ENCODE peak calls at places on chromosomes 5 and 9, in seven cellular contexts. X, R, P, Z, Q, J and N are unnamed samples.

GRCh38 chr9:30673132-30673531 is 1711.3 kb upstream of the ACO1 start:
- DNase-seq in J (no peak), R (no peak), Z (no peak), Q (no peak), P (no peak), X (no peak), N (peak)

GRCh38 chr9:136088939-136089696 is 6.0 kb downstream of the NACC2 start:
- DNase-seq in Q (no peak), X (no peak), R (no peak), J (no peak), P (no peak), Z (no peak), N (peak)

GRCh38 chr5:102049517-102049916 is 246.6 kb downstream of the SLCO4C1 start:
- DNase-seq in X (no peak), P (no peak), Q (no peak), Z (no peak), R (no peak), J (no peak), N (no peak)

GRCh38 chr5:103394676-103395075 is 136.1 kb downstream of the MACIR start:
- DNase-seq in Z (no peak), X (no peak), J (no peak), P (no peak), Q (no peak), R (no peak), N (peak)

GRCh38 chr5:81125959-81126358 is 107.2 kb upstream of the CKMT2 start:
- DNase-seq in J (peak), Q (no peak), X (no peak), P (no peak), Z (no peak), R (no peak), N (peak)

GRCh38 chr5:131328536-131329186 is 64.8 kb downstream of the CDC42SE2 start:
- DNase-seq in Q (no peak), R (no peak), P (no peak), J (peak), Z (no peak), X (peak), N (peak)

GRCh38 chr5:89351232-89351631 is 468.2 kb upstream of the MEF2C start:
- DNase-seq in Z (no peak), P (no peak), Q (no peak), J (peak), R (no peak), X (no peak), N (peak)

GRCh38 chr5:172897691-172898512 is 61.3 kb upstream of the RPL26L1 start:
- DNase-seq in Q (no peak), R (no peak), J (peak), Z (no peak), P (no peak), X (no peak), N (peak)

GRCh38 chr9:83007521-83008300 is 55.2 kb downstream of the RASEF start:
- DNase-seq in P (no peak), R (no peak), X (no peak), Z (no peak), Q (no peak), J (no peak), N (no peak)

GRCh38 chr5:15707631-15708030 is 207.7 kb downstream of the FBXL7 start:
- DNase-seq in X (no peak), R (no peak), Z (no peak), J (no peak), P (no peak), Q (no peak), N (no peak)

GRCh38 chr5:77882670-77883257 is 106.6 kb upstream of the TBCA start:
- DNase-seq in Q (no peak), Z (no peak), J (peak), X (no peak), P (no peak), R (no peak), N (peak)

GRCh38 chr5:3606121-3606831 is 10.6 kb downstream of the IRX1 start:
- DNase-seq in Z (no peak), Q (no peak), R (no peak), P (no peak), J (no peak), X (no peak), N (no peak)

GRCh38 chr9:84271004-84271886 is 69.3 kb downstream of the SLC28A3 start:
- DNase-seq in Q (peak), R (no peak), J (peak), Z (no peak), P (no peak), X (no peak), N (peak)

GRCh38 chr9:15239816-15240215 is 67.2 kb downstream of the TTC39B start:
- DNase-seq in P (no peak), Z (no peak), J (no peak), X (no peak), R (no peak), Q (no peak), N (peak)

GRCh38 chr9:94056442-94056974 is 27.8 kb upstream of the PTPDC1 start:
- DNase-seq in X (no peak), Z (no peak), R (no peak), P (no peak), Q (no peak), J (peak), N (peak)

GRCh38 chr9:125119643-125120286 is 23.6 kb downstream of the SCAI start:
- DNase-seq in Q (no peak), Z (no peak), J (peak), R (no peak), X (no peak), P (no peak), N (peak)

GRCh38 chr5:177403826-177404640 is 3.6 kb upstream of the PFN3 start:
- DNase-seq in J (peak), P (peak), Q (peak), R (peak), X (peak), Z (no peak), N (peak)

GRCh38 chr9:120385606-120386389 is 194.2 kb downstream of the CDK5RAP2 start:
- DNase-seq in Z (no peak), J (no peak), Q (no peak), R (no peak), X (no peak), P (no peak), N (no peak)

GRCh38 chr9:128151343-128152132 is 2.3 kb downstream of the LCN2 start:
- DNase-seq in J (no peak), R (no peak), P (no peak), Q (no peak), Z (no peak), X (no peak), N (no peak)

GRCh38 chr9:89477395-89477794 is 20.5 kb downstream of the SEMA4D start:
- DNase-seq in P (no peak), Z (no peak), Q (no peak), X (no peak), J (no peak), R (no peak), N (no peak)
- H3K4me3 ChIP-seq in P (peak), Z (no peak), Q (no peak), X (no peak), J (no peak), R (peak), N (no peak)

GRCh38 chr5:73693573-73694061 is 67.6 kb downstream of the ARHGEF28 start:
- DNase-seq in J (peak), Z (no peak), Q (no peak), P (no peak), R (no peak), X (no peak), N (peak)

GRCh38 chr5:73691301-73691700 is 65.3 kb downstream of the ARHGEF28 start:
- DNase-seq in R (no peak), P (no peak), Q (no peak), Z (no peak), X (no peak), J (peak), N (no peak)

GRCh38 chr5:73692166-73692640 is 66.2 kb downstream of the ARHGEF28 start:
- DNase-seq in J (peak), R (no peak), Q (no peak), P (no peak), X (no peak), Z (no peak), N (peak)

GRCh38 chr5:73694089-73694488 is 68.1 kb downstream of the ARHGEF28 start:
- DNase-seq in Z (no peak), R (no peak), J (no peak), X (no peak), P (no peak), Q (no peak), N (no peak)

GRCh38 chr5:73692981-73693380 is 67.0 kb downstream of the ARHGEF28 start:
- DNase-seq in X (no peak), Q (no peak), J (no peak), Z (no peak), P (no peak), R (no peak), N (no peak)
- H3K4me3 ChIP-seq in X (no peak), Q (no peak), J (no peak), Z (no peak), P (no peak), R (no peak), N (no peak)

GRCh38 chr9:87148391-87149237 is 201.3 kb upstream of the GAS1 start:
- DNase-seq in Z (peak), Q (peak), R (no peak), J (peak), P (no peak), X (no peak), N (peak)
- H3K4me3 ChIP-seq in Z (peak), Q (peak), R (no peak), J (peak), P (no peak), X (no peak), N (peak)

GRCh38 chr5:165188555-165189260 is 1683.3 kb downstream of the MAT2B start:
- DNase-seq in X (no peak), Q (no peak), R (no peak), P (no peak), J (no peak), Z (no peak), N (no peak)
- H3K4me3 ChIP-seq in X (no peak), Q (no peak), R (no peak), P (no peak), J (no peak), Z (no peak), N (no peak)